ENCODE peak calls at places on chromosomes 16 and 17, in five cellular contexts. U is pancreas, M is cardiac muscle cell, L is stomach, R is colonic mucosa. Y is an unnamed sample.

GRCh38 chr17:17077861-17078732 is 35.8 kb downstream of the MPRIP start:
- DNase-seq in U (peak; percentile 66), M (no peak), L (peak; percentile 57), R (peak; percentile 77), Y (peak; percentile 96)

GRCh38 chr16:56068816-56069215 is 122.5 kb upstream of the GNAO1 start:
- DNase-seq in U (no peak), M (no peak), L (no peak), R (no peak), Y (no peak)

GRCh38 chr16:82874672-82875071 is 247.9 kb downstream of the CDH13 start:
- DNase-seq in U (no peak), M (no peak), L (no peak), R (no peak), Y (no peak)

GRCh38 chr16:22317625-22318024 is 20.4 kb downstream of the POLR3E start:
- DNase-seq in U (no peak), M (no peak), L (no peak), R (no peak), Y (no peak)

GRCh38 chr16:2819179-2819938 is 2.3 kb downstream of the PRSS21 start:
- DNase-seq in U (no peak), M (no peak), L (no peak), R (no peak), Y (no peak)

GRCh38 chr17:41009301-41009760 is 403 bp upstream of the KRTAP3-1 start:
- DNase-seq in U (no peak), M (no peak), L (no peak), R (no peak), Y (no peak)

GRCh38 chr17:73827627-73828241 is 183.5 kb upstream of the SDK2 start:
- DNase-seq in U (no peak), M (peak; percentile 13), L (no peak), R (peak; percentile 50), Y (no peak)

GRCh38 chr17:69018022-69018615 is 42.6 kb downstream of the ABCA9 start:
- DNase-seq in U (no peak), M (no peak), L (no peak), R (no peak), Y (no peak)

GRCh38 chr16:57539072-57539796 is 2.9 kb upstream of the CCDC102A start:
- DNase-seq in U (no peak), M (no peak), L (no peak), R (peak; percentile 9), Y (no peak)

GRCh38 chr17:9343513-9343912 is 232.1 kb downstream of the STX8 start:
- DNase-seq in U (no peak), M (peak; percentile 54), L (no peak), R (no peak), Y (no peak)

GRCh38 chr17:30565073-30565935 is 88.1 kb downstream of the GOSR1 start:
- DNase-seq in U (no peak), M (no peak), L (peak; percentile 9), R (no peak), Y (no peak)

GRCh38 chr16:533391-534088 is 6.0 kb downstream of the CAPN15 start:
- DNase-seq in U (peak; percentile 84), M (no peak), L (peak; percentile 77), R (peak; percentile 89), Y (peak; percentile 91)
- H3K4me1 ChIP-seq in U (peaks cover 34% of the 10 kb centered on the region), M (peaks cover 12% of the 10 kb centered on the region), L (peaks cover 65% of the 10 kb centered on the region), R (peaks cover 18% of the 10 kb centered on the region), Y (peaks cover 13% of the 10 kb centered on the region)

DNA sequence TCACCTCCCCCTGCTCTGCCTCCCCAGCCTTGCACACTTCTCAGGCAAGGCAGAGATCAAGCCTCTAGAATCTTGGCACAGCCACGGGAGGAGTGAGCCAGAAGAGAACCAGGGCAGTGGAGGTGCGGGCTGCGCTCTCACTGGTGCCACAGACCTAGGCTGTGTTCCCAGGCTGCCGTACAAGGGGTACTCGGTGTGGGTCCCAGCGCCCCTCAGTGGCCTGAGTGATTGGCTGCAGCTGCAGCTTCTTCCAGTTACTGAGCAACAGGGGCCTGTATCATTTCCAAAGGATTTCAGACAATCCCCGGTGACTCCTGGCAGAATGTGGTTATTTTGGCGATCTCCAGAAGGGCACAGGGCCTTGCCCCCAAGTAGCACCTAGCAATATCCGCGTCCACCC is 1852.1 kb downstream of the TP53TG3F start:
- DNase-seq in U (no peak), M (no peak), L (no peak), R (no peak), Y (no peak)
- H3K9me3 ChIP-seq in U (no peaks in the 10 kb centered on the region), M (no peaks in the 10 kb centered on the region), L (peaks cover 24% of the 10 kb centered on the region), R (peaks cover 8% of the 10 kb centered on the region), Y (peaks cover 6% of the 10 kb centered on the region)

GRCh38 chr17:57366558-57367351 is 110.4 kb downstream of the MSI2 start:
- DNase-seq in U (no peak), M (no peak), L (peak; percentile 72), R (no peak), Y (no peak)

GRCh38 chr17:57363580-57363979 is 107.3 kb downstream of the MSI2 start:
- DNase-seq in U (no peak), M (no peak), L (no peak), R (no peak), Y (no peak)

GRCh38 chr17:57366177-57366557 is 109.8 kb downstream of the MSI2 start:
- DNase-seq in U (no peak), M (no peak), L (no peak), R (no peak), Y (no peak)

GRCh38 chr17:57363998-57364645 is 107.8 kb downstream of the MSI2 start:
- DNase-seq in U (no peak), M (no peak), L (no peak), R (no peak), Y (no peak)

DNA sequence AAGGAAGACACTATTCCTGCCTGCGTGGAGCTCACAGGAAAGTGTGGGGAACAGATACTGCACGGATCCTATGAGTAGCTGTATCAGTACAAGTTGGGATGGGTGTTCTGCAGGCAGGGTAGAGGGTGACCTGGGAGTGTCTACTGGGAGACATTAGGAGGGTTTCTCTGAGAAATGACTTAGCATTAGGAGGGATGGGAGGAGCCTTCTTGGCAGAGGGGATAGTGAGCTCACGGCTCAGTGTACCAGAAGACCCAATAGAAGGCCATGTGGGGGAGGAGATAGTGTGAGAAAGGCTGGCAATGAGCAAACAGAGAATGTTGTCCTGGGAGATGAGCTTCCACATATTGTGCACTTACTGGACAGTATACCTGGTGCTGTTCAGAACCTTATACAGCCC is 109.1 kb downstream of the MSI2 start:
- DNase-seq in U (no peak), M (peak; percentile 39), L (no peak), R (no peak), Y (no peak)
- H3K4me1 ChIP-seq in U (peaks cover 10% of the 10 kb centered on the region), M (peaks cover 30% of the 10 kb centered on the region), L (peaks cover 46% of the 10 kb centered on the region), R (no peaks in the 10 kb centered on the region), Y (no peaks in the 10 kb centered on the region)

GRCh38 chr16:69466547-69466946 is 42.1 kb downstream of the CYB5B start:
- DNase-seq in U (no peak), M (no peak), L (no peak), R (no peak), Y (no peak)

GRCh38 chr16:69465083-69465721 is 40.8 kb downstream of the CYB5B start:
- DNase-seq in U (no peak), M (no peak), L (no peak), R (peak; percentile 27), Y (peak; percentile 29)

GRCh38 chr16:69463876-69464275 is 39.5 kb downstream of the CYB5B start:
- DNase-seq in U (no peak), M (no peak), L (no peak), R (no peak), Y (no peak)

GRCh38 chr16:69467531-69468204 is 43.2 kb downstream of the CYB5B start:
- DNase-seq in U (no peak), M (no peak), L (no peak), R (no peak), Y (no peak)

GRCh38 chr16:69465881-69466280 is 41.5 kb downstream of the CYB5B start:
- DNase-seq in U (no peak), M (no peak), L (no peak), R (no peak), Y (no peak)
- H3K9me3 ChIP-seq in U (no peaks in the 10 kb centered on the region), M (no peaks in the 10 kb centered on the region), L (no peaks in the 10 kb centered on the region), R (no peaks in the 10 kb centered on the region), Y (no peaks in the 10 kb centered on the region)

DNA sequence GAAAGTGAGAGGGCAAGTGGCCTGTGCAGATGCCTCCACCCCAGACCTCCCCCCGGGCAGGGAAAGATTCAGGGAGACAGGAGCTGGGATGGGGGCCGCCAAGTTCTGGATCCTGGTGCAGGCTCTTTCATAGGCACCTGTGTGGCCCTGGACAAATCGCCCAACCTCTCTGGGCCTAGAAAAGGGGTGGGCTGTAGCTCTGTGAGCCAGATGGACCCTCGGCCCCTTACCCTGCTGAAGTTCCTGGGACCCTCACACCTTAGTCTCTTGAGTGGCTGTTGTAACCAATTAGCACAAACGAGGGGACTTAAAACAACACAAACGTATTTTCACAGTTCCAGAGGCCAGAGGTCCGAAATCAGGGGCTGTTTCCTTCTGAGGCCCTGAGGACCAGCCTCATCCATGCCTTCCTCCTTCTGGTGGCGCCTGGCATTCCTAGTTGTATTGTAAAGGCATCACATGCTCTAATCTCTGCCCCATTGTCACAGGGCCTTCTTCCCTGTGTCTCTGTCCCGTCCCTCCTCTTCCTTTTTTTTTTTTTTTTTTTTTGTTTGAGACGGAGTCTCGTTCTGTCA is 352.6 kb downstream of the SEC14L1 start:
- DNase-seq in U (peak; percentile 16), M (no peak), L (no peak), R (no peak), Y (no peak)
- H3K4me1 ChIP-seq in U (no peaks in the 10 kb centered on the region), M (peaks cover 6% of the 10 kb centered on the region), L (peaks cover 29% of the 10 kb centered on the region), R (no peaks in the 10 kb centered on the region), Y (no peaks in the 10 kb centered on the region)

GRCh38 chr16:35685085-35685484 is 2225.7 kb downstream of the TP53TG3F start:
- DNase-seq in U (no peak), M (no peak), L (no peak), R (no peak), Y (no peak)
- H3K9me3 ChIP-seq in U (no peaks in the 10 kb centered on the region), M (no peaks in the 10 kb centered on the region), L (peaks cover 65% of the 10 kb centered on the region), R (no peaks in the 10 kb centered on the region), Y (no peaks in the 10 kb centered on the region)

GRCh38 chr17:19290047-19290705 is 53.0 kb downstream of the EPN2 start:
- DNase-seq in U (no peak), M (no peak), L (no peak), R (no peak), Y (no peak)
- H3K4me1 ChIP-seq in U (no peaks in the 10 kb centered on the region), M (peaks cover 20% of the 10 kb centered on the region), L (peaks cover 77% of the 10 kb centered on the region), R (no peaks in the 10 kb centered on the region), Y (no peaks in the 10 kb centered on the region)

GRCh38 chr17:28968269-28968913 is 17.1 kb upstream of the PHF12 start:
- DNase-seq in U (no peak), M (peak; percentile 52), L (no peak), R (no peak), Y (no peak)
- H3K9me3 ChIP-seq in U (no peaks in the 10 kb centered on the region), M (no peaks in the 10 kb centered on the region), L (no peaks in the 10 kb centered on the region), R (no peaks in the 10 kb centered on the region), Y (no peaks in the 10 kb centered on the region)

GRCh38 chr16:14196011-14196410 is 124.9 kb downstream of the MRTFB start:
- DNase-seq in U (no peak), M (peak; percentile 72), L (no peak), R (no peak), Y (no peak)
- H3K4me1 ChIP-seq in U (no peaks in the 10 kb centered on the region), M (peaks cover 16% of the 10 kb centered on the region), L (peaks cover 6% of the 10 kb centered on the region), R (no peaks in the 10 kb centered on the region), Y (no peaks in the 10 kb centered on the region)